ENCODE peak calls at places on chromosomes 3 and 15, in seven cellular contexts. P is amygdala; R is activated CD4-positive, CD25-positive, alpha-beta regulatory T cell treated with anti-CD3 and anti-CD28 coated beads, Interleukin-2, amount 50 U/mL, for 16 hours; M is NCI-H2081; L is LHCN-M2; U is HEK293T; S is nucleus accumbens. N is an unnamed sample.

GRCh38 chr3:33060609-33061337 is 36.2 kb downstream of the GLB1 start:
- DNase-seq in P (no peak), R (peak), M (no peak), L (no peak), U (no peak), S (no peak), N (no peak)

GRCh38 chr3:62875103-62876002 is at the start of gene CADPS:
- DNase-seq in P (peak), R (no peak), M (peak), L (no peak), U (no peak), S (peak), N (peak)

GRCh38 chr15:85624241-85624855 is 170.4 kb downstream of the KLHL25 start:
- DNase-seq in P (no peak), R (no peak), M (no peak), L (peak), U (no peak), S (no peak), N (no peak)

GRCh38 chr15:76139368-76140068 is 79.7 kb downstream of the TMEM266 start:
- DNase-seq in P (peak), R (peak), M (peak), L (peak), U (peak), S (no peak), N (peak)

GRCh38 chr3:113035387-113035982 is 44.7 kb downstream of the GTPBP8 start:
- DNase-seq in P (no peak), R (no peak), M (peak), L (peak), U (peak), S (no peak), N (peak)

GRCh38 chr3:47323431-47324277 is 40.9 kb downstream of the KLHL18 start:
- DNase-seq in P (no peak), R (no peak), M (no peak), L (peak), U (no peak), S (no peak), N (no peak)

GRCh38 chr3:85304360-85304964 is 345.7 kb downstream of the CADM2 start:
- DNase-seq in P (no peak), R (no peak), M (no peak), L (peak), U (no peak), S (no peak), N (no peak)

GRCh38 chr3:59726279-59726678 is 676.5 kb upstream of the CFAP20DC start:
- DNase-seq in P (no peak), R (no peak), M (no peak), L (no peak), U (no peak), S (no peak), N (no peak)

GRCh38 chr3:4996771-4997291 is 17.6 kb downstream of the BHLHE40 start:
- DNase-seq in P (no peak), R (no peak), M (no peak), L (no peak), U (no peak), S (no peak), N (no peak)

GRCh38 chr3:178325330-178325729 is 210.9 kb upstream of the KCNMB2 start:
- DNase-seq in P (no peak), R (no peak), M (peak), L (peak), U (no peak), S (no peak), N (no peak)

GRCh38 chr15:23566070-23567050 is 886 bp downstream of the MKRN3 start:
- DNase-seq in P (peak), R (no peak), M (peak), L (peak), U (no peak), S (peak), N (peak)

GRCh38 chr3:154792828-154793227 is 287.3 kb upstream of the MME start:
- DNase-seq in P (no peak), R (no peak), M (no peak), L (no peak), U (no peak), S (no peak), N (no peak)

GRCh38 chr3:13316603-13317002 is 103.5 kb downstream of the NUP210 start:
- DNase-seq in P (no peak), R (no peak), M (no peak), L (no peak), U (no peak), S (no peak), N (no peak)

GRCh38 chr3:8500208-8500961 is 1.2 kb upstream of the LMCD1 start:
- DNase-seq in P (no peak), R (no peak), M (no peak), L (no peak), U (no peak), S (no peak), N (peak)

GRCh38 chr3:14418670-14419250 is 16.4 kb downstream of the SLC6A6 start:
- DNase-seq in P (no peak), R (no peak), M (no peak), L (no peak), U (no peak), S (no peak), N (peak)

GRCh38 chr3:107394502-107394901 is 17.3 kb downstream of the CCDC54 start:
- DNase-seq in P (no peak), R (no peak), M (no peak), L (no peak), U (no peak), S (no peak), N (no peak)

GRCh38 chr3:134816623-134817022 is 21.6 kb downstream of the EPHB1 start:
- DNase-seq in P (no peak), R (no peak), M (no peak), L (no peak), U (no peak), S (no peak), N (no peak)

GRCh38 chr3:149585401-149585726 is 72.5 kb downstream of the WWTR1 start:
- DNase-seq in P (no peak), R (no peak), M (no peak), L (peak), U (no peak), S (no peak), N (no peak)

GRCh38 chr15:93485438-93485837 is 396.4 kb upstream of the RGMA start:
- DNase-seq in P (no peak), R (no peak), M (no peak), L (no peak), U (no peak), S (no peak), N (no peak)

GRCh38 chr15:27842526-27842925 is 256.6 kb downstream of the OCA2 start:
- DNase-seq in P (no peak), R (no peak), M (no peak), L (no peak), U (no peak), S (no peak), N (no peak)

GRCh38 chr3:139537325-139537724 is 2.2 kb downstream of the RBP1 start:
- DNase-seq in P (no peak), R (no peak), M (no peak), L (no peak), U (no peak), S (no peak), N (no peak)

GRCh38 chr3:119234610-119235009 is 6.1 kb downstream of the B4GALT4 start:
- DNase-seq in P (no peak), R (no peak), M (no peak), L (no peak), U (no peak), S (no peak), N (no peak)

GRCh38 chr3:44337253-44337652 is 1.3 kb upstream of the TCAIM start:
- DNase-seq in P (no peak), R (no peak), M (no peak), L (peak), U (no peak), S (no peak), N (no peak)

GRCh38 chr3:42803800-42804112 is 534 bp downstream of the HIGD1A start:
- DNase-seq in P (no peak), R (no peak), M (no peak), L (peak), U (peak), S (no peak), N (peak)

GRCh38 chr3:13347390-13347966 is 72.6 kb downstream of the NUP210 start:
- DNase-seq in P (no peak), R (no peak), M (no peak), L (no peak), U (no peak), S (no peak), N (no peak)

GRCh38 chr15:45126535-45127158 is 3.0 kb downstream of the DUOXA1 start:
- DNase-seq in P (no peak), R (peak), M (no peak), L (peak), U (peak), S (no peak), N (no peak)

GRCh38 chr15:63251701-63252100 is 25.7 kb upstream of the APH1B start:
- DNase-seq in P (no peak), R (no peak), M (no peak), L (no peak), U (no peak), S (no peak), N (no peak)

GRCh38 chr15:56981160-56981559 is 62.7 kb downstream of the TCF12 start:
- DNase-seq in P (no peak), R (no peak), M (no peak), L (no peak), U (no peak), S (no peak), N (no peak)